ENCODE peak calls at places on chromosomes 11 and 22, in eight cellular contexts. N is dorsolateral prefrontal cortex; Z is ACHN; R is activated CD8-positive, alpha-beta memory T cell treated with anti-CD3 and anti-CD28 coated beads for 1 hour; F is NCI-H1092; C is MCF 10A; X is H54; B is sciatic nerve. K is an unnamed sample.

GRCh38 chr22:36166086-36166485 is 5.5 kb upstream of the APOL3 start:
- DNase-seq in N (no peak), Z (no peak), R (no peak), F (no peak), C (no peak), X (no peak), B (no peak), K (no peak)

GRCh38 chr11:65027213-65028067 is at the start of gene SNX15:
- DNase-seq in N (peak), Z (peak), R (peak), F (peak), C (peak), X (peak), B (peak), K (peak)

GRCh38 chr22:43174941-43175531 is 11.9 kb downstream of the TTLL12 start:
- DNase-seq in N (no peak), Z (no peak), R (no peak), F (no peak), C (peak), X (no peak), B (no peak), K (no peak)

GRCh38 chr11:83583953-83584352 is 297.8 kb upstream of the CCDC90B start:
- DNase-seq in N (no peak), Z (peak), R (no peak), F (no peak), C (peak), X (peak), B (no peak), K (no peak)

GRCh38 chr11:35717520-35717919 is 54.9 kb downstream of the TRIM44 start:
- DNase-seq in N (no peak), Z (no peak), R (no peak), F (no peak), C (no peak), X (no peak), B (no peak), K (no peak)

GRCh38 chr22:19598054-19598855 is 74.0 kb upstream of the CLDN5 start:
- DNase-seq in N (peak), Z (no peak), R (no peak), F (no peak), C (peak), X (peak), B (no peak), K (no peak)

GRCh38 chr11:12356944-12357655 is 20.3 kb upstream of the PARVA start:
- DNase-seq in N (no peak), Z (no peak), R (no peak), F (no peak), C (no peak), X (no peak), B (no peak), K (no peak)

GRCh38 chr11:46513934-46514342 is 79.9 kb downstream of the AMBRA1 start:
- DNase-seq in N (peak), Z (no peak), R (no peak), F (peak), C (peak), X (no peak), B (peak), K (no peak)

GRCh38 chr11:120867531-120867930 is 156.4 kb upstream of the TBCEL start:
- DNase-seq in N (no peak), Z (no peak), R (no peak), F (no peak), C (no peak), X (no peak), B (no peak), K (no peak)

GRCh38 chr11:71307811-71308645 is 55.7 kb upstream of the SHANK2 start:
- DNase-seq in N (no peak), Z (no peak), R (no peak), F (no peak), C (no peak), X (no peak), B (peak), K (no peak)

GRCh38 chr11:47229161-47229560 is 14.4 kb downstream of the DDB2 start:
- DNase-seq in N (no peak), Z (no peak), R (no peak), F (no peak), C (no peak), X (no peak), B (no peak), K (no peak)

GRCh38 chr22:33792837-33793236 is 127.4 kb downstream of the LARGE1 start:
- DNase-seq in N (no peak), Z (no peak), R (no peak), F (no peak), C (no peak), X (no peak), B (no peak), K (no peak)

GRCh38 chr11:56783448-56784041 is 35.0 kb upstream of the OR9G4 start:
- DNase-seq in N (no peak), Z (peak), R (no peak), F (peak), C (peak), X (peak), B (no peak), K (peak)

GRCh38 chr22:37231406-37232139 is 12.5 kb downstream of the RAC2 start:
- DNase-seq in N (no peak), Z (no peak), R (no peak), F (no peak), C (no peak), X (no peak), B (no peak), K (no peak)

GRCh38 chr11:114171257-114172054 is 111.9 kb downstream of the ZBTB16 start:
- DNase-seq in N (no peak), Z (no peak), R (no peak), F (no peak), C (peak), X (no peak), B (no peak), K (no peak)

GRCh38 chr11:41245704-41246398 is 213.6 kb downstream of the LRRC4C start:
- DNase-seq in N (no peak), Z (peak), R (no peak), F (no peak), C (peak), X (no peak), B (no peak), K (no peak)

GRCh38 chr22:49324527-49325491 is 502.9 kb downstream of the BRD1 start:
- DNase-seq in N (peak), Z (no peak), R (no peak), F (no peak), C (no peak), X (no peak), B (peak), K (no peak)

GRCh38 chr11:112525844-112526590 is 265.4 kb upstream of the PLET1 start:
- DNase-seq in N (no peak), Z (no peak), R (no peak), F (no peak), C (peak), X (no peak), B (no peak), K (no peak)

GRCh38 chr22:40609216-40609615 is 27.3 kb downstream of the MRTFA start:
- DNase-seq in N (no peak), Z (no peak), R (no peak), F (no peak), C (no peak), X (no peak), B (no peak), K (no peak)

GRCh38 chr11:10397226-10397987 is 57.7 kb upstream of the AMPD3 start:
- DNase-seq in N (no peak), Z (no peak), R (no peak), F (no peak), C (no peak), X (no peak), B (no peak), K (no peak)

GRCh38 chr11:128823751-128824150 is 43.3 kb downstream of the KCNJ1 start:
- DNase-seq in N (no peak), Z (no peak), R (no peak), F (no peak), C (no peak), X (no peak), B (no peak), K (no peak)

GRCh38 chr22:20571531-20572007 is 64.2 kb downstream of the MED15 start:
- DNase-seq in N (no peak), Z (peak), R (peak), F (no peak), C (peak), X (no peak), B (no peak), K (no peak)

GRCh38 chr22:22791438-22792181 is 96.0 kb upstream of the IGLL5 start:
- DNase-seq in N (no peak), Z (no peak), R (no peak), F (no peak), C (no peak), X (no peak), B (no peak), K (no peak)

GRCh38 chr22:22928666-22929380 is 41.2 kb downstream of the IGLL5 start:
- DNase-seq in N (no peak), Z (no peak), R (peak), F (no peak), C (peak), X (peak), B (no peak), K (no peak)

GRCh38 chr11:111978028-111978771 is 41.1 kb downstream of the DIXDC1 start:
- DNase-seq in N (peak), Z (peak), R (no peak), F (peak), C (peak), X (peak), B (peak), K (no peak)

GRCh38 chr11:134125507-134125906 is 56.6 kb downstream of the JAM3 start:
- DNase-seq in N (no peak), Z (no peak), R (no peak), F (no peak), C (no peak), X (no peak), B (no peak), K (no peak)

GRCh38 chr22:26215766-26216165 is 46.5 kb downstream of the SEZ6L start:
- DNase-seq in N (no peak), Z (no peak), R (no peak), F (no peak), C (no peak), X (no peak), B (no peak), K (no peak)

GRCh38 chr22:43232445-43232844 is 45.5 kb upstream of the TTLL12 start:
- DNase-seq in N (no peak), Z (no peak), R (no peak), F (no peak), C (no peak), X (no peak), B (no peak), K (no peak)

GRCh38 chr11:121249039-121249663 is 43.4 kb upstream of the SC5D start:
- DNase-seq in N (no peak), Z (peak), R (no peak), F (no peak), C (peak), X (peak), B (no peak), K (no peak)

GRCh38 chr11:313787-314547 is at the start of gene IFITM1:
- DNase-seq in N (no peak), Z (no peak), R (no peak), F (no peak), C (peak), X (no peak), B (no peak), K (no peak)